ENCODE peak calls at places on chromosomes 7 and 10, in five cellular contexts. One of them, this sample, is unnamed.

GRCh38 chr7:29622335-29623265 is 59.0 kb downstream of the PRR15 start:
- DNase-seq in dorsolateral prefrontal cortex: no peak
- DNase-seq in epithelial cell of esophagus: peak; percentile 97
- DNase-seq in aorta: no peak
- DNase-seq in astrocyte of the spinal cord: peak; percentile 83
- DNase-seq in this sample: peak; percentile 92

GRCh38 chr10:6558272-6558671 is 21.8 kb downstream of the PRKCQ start:
- DNase-seq in dorsolateral prefrontal cortex: no peak
- DNase-seq in epithelial cell of esophagus: no peak
- DNase-seq in aorta: no peak
- DNase-seq in astrocyte of the spinal cord: no peak
- DNase-seq in this sample: no peak

GRCh38 chr7:115782716-115783460 is 247.7 kb downstream of the TFEC start:
- DNase-seq in dorsolateral prefrontal cortex: no peak
- DNase-seq in epithelial cell of esophagus: no peak
- DNase-seq in aorta: no peak
- DNase-seq in astrocyte of the spinal cord: peak; percentile 26
- DNase-seq in this sample: no peak

GRCh38 chr10:119370046-119370770 is 162.8 kb downstream of the GRK5 start:
- DNase-seq in dorsolateral prefrontal cortex: no peak
- DNase-seq in epithelial cell of esophagus: no peak
- DNase-seq in aorta: no peak
- DNase-seq in astrocyte of the spinal cord: peak; percentile 70
- DNase-seq in this sample: peak; percentile 57

GRCh38 chr10:79137826-79138225 is 69.1 kb downstream of the ZMIZ1 start:
- DNase-seq in dorsolateral prefrontal cortex: no peak
- DNase-seq in epithelial cell of esophagus: no peak
- DNase-seq in aorta: peak; percentile 68
- DNase-seq in astrocyte of the spinal cord: peak; percentile 51
- DNase-seq in this sample: no peak

GRCh38 chr7:124723012-124723411 is 42.6 kb downstream of the GPR37 start:
- DNase-seq in dorsolateral prefrontal cortex: no peak
- DNase-seq in epithelial cell of esophagus: peak; percentile 88
- DNase-seq in aorta: no peak
- DNase-seq in astrocyte of the spinal cord: peak; percentile 53
- DNase-seq in this sample: peak; percentile 6

GRCh38 chr7:53035499-53036412 is at the start of gene POM121L12:
- DNase-seq in dorsolateral prefrontal cortex: no peak
- DNase-seq in epithelial cell of esophagus: no peak
- DNase-seq in aorta: no peak
- DNase-seq in astrocyte of the spinal cord: no peak
- DNase-seq in this sample: no peak

GRCh38 chr7:98922392-98923107 is 44.2 kb downstream of the TRRAP start:
- DNase-seq in dorsolateral prefrontal cortex: peak; percentile 35
- DNase-seq in epithelial cell of esophagus: peak; percentile 37
- DNase-seq in aorta: no peak
- DNase-seq in astrocyte of the spinal cord: peak; percentile 86
- DNase-seq in this sample: peak; percentile 56

GRCh38 chr7:142793156-142793555 is 22.4 kb downstream of the PRSS2 start:
- DNase-seq in dorsolateral prefrontal cortex: no peak
- DNase-seq in epithelial cell of esophagus: no peak
- DNase-seq in aorta: no peak
- DNase-seq in astrocyte of the spinal cord: peak; percentile 30
- DNase-seq in this sample: no peak

GRCh38 chr10:99280472-99280871 is 44.8 kb upstream of the HPSE2 start:
- DNase-seq in dorsolateral prefrontal cortex: no peak
- DNase-seq in epithelial cell of esophagus: peak; percentile 43
- DNase-seq in aorta: no peak
- DNase-seq in astrocyte of the spinal cord: no peak
- DNase-seq in this sample: no peak

GRCh38 chr7:139393621-139394215 is 34.0 kb downstream of the LUC7L2 start:
- DNase-seq in dorsolateral prefrontal cortex: no peak
- DNase-seq in epithelial cell of esophagus: no peak
- DNase-seq in aorta: no peak
- DNase-seq in astrocyte of the spinal cord: peak; percentile 9
- DNase-seq in this sample: no peak

GRCh38 chr7:144037414-144038096 is 11.2 kb upstream of the OR2A5 start:
- DNase-seq in dorsolateral prefrontal cortex: no peak
- DNase-seq in epithelial cell of esophagus: no peak
- DNase-seq in aorta: no peak
- DNase-seq in astrocyte of the spinal cord: no peak
- DNase-seq in this sample: no peak

GRCh38 chr7:46257766-46258448 is 336.8 kb upstream of the IGFBP3 start:
- DNase-seq in dorsolateral prefrontal cortex: no peak
- DNase-seq in epithelial cell of esophagus: peak; percentile 88
- DNase-seq in aorta: no peak
- DNase-seq in astrocyte of the spinal cord: peak; percentile 89
- DNase-seq in this sample: peak; percentile 72

DNA sequence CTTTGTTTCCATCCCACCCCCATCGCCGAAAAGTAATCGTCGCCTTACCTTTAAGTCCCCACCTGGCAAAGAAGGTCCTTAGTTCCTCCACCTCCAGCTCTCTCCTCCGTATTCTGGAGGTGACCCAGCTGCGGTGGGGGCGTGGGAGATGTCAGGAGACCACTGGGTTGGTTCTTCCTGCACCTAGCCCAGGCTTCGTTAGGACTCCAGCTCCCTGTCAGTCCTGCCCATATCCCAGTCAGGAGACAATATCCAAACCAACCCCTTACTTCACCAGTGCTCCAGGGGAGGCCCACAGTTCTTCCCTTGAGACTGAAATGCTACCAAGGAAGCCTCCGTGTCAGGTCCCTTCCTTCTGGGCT is 693 bp downstream of the ADIRF start:
- DNase-seq in dorsolateral prefrontal cortex: no peak
- DNase-seq in epithelial cell of esophagus: no peak
- DNase-seq in aorta: no peak
- DNase-seq in astrocyte of the spinal cord: no peak
- DNase-seq in this sample: no peak
- H3K4me3 ChIP-seq in dorsolateral prefrontal cortex: peak overlapping the region; percentile 57
- H3K4me3 ChIP-seq in epithelial cell of esophagus: peak overlapping the region; percentile 56
- H3K4me3 ChIP-seq in aorta: peak overlapping the region; percentile 64
- H3K4me3 ChIP-seq in astrocyte of the spinal cord: peak overlapping the region; percentile 34
- H3K4me3 ChIP-seq in this sample: peak overlapping the region; percentile 30

GRCh38 chr10:27998954-27999275 is at the start of gene ODAD2:
- DNase-seq in dorsolateral prefrontal cortex: no peak
- DNase-seq in epithelial cell of esophagus: peak; percentile 5
- DNase-seq in aorta: no peak
- DNase-seq in astrocyte of the spinal cord: peak; percentile 9
- DNase-seq in this sample: no peak
- H3K4me3 ChIP-seq in dorsolateral prefrontal cortex: peak within 1 kb of the TSS; percentile 61
- H3K4me3 ChIP-seq in epithelial cell of esophagus: peak within 1 kb of the TSS; percentile 39
- H3K4me3 ChIP-seq in aorta: peak within 1 kb of the TSS; percentile 76
- H3K4me3 ChIP-seq in astrocyte of the spinal cord: peak within 1 kb of the TSS; percentile 68
- H3K4me3 ChIP-seq in this sample: peak within 1 kb of the TSS; percentile 59

GRCh38 chr7:41940760-41941343 is 238.0 kb upstream of the INHBA start:
- DNase-seq in dorsolateral prefrontal cortex: peak; percentile 64
- DNase-seq in epithelial cell of esophagus: peak; percentile 85
- DNase-seq in aorta: peak; percentile 71
- DNase-seq in astrocyte of the spinal cord: peak; percentile 77
- DNase-seq in this sample: no peak

GRCh38 chr7:41938371-41938770 is 235.5 kb upstream of the INHBA start:
- DNase-seq in dorsolateral prefrontal cortex: no peak
- DNase-seq in epithelial cell of esophagus: no peak
- DNase-seq in aorta: no peak
- DNase-seq in astrocyte of the spinal cord: no peak
- DNase-seq in this sample: no peak

GRCh38 chr7:41943098-41943577 is 240.2 kb upstream of the INHBA start:
- DNase-seq in dorsolateral prefrontal cortex: peak; percentile 83
- DNase-seq in epithelial cell of esophagus: peak; percentile 76
- DNase-seq in aorta: peak; percentile 85
- DNase-seq in astrocyte of the spinal cord: peak; percentile 83
- DNase-seq in this sample: peak; percentile 32

GRCh38 chr7:41942468-41943097 is 239.7 kb upstream of the INHBA start:
- DNase-seq in dorsolateral prefrontal cortex: peak; percentile 33
- DNase-seq in epithelial cell of esophagus: no peak
- DNase-seq in aorta: no peak
- DNase-seq in astrocyte of the spinal cord: peak; percentile 83
- DNase-seq in this sample: no peak
- H3K4me3 ChIP-seq in dorsolateral prefrontal cortex: peak overlapping the region; percentile 42
- H3K4me3 ChIP-seq in epithelial cell of esophagus: no peak overlapping the region
- H3K4me3 ChIP-seq in aorta: no peak overlapping the region
- H3K4me3 ChIP-seq in astrocyte of the spinal cord: peak overlapping the region; percentile 20
- H3K4me3 ChIP-seq in this sample: peak overlapping the region; percentile 23

GRCh38 chr7:108419961-108420360 is 36.3 kb downstream of the NRCAM start:
- DNase-seq in dorsolateral prefrontal cortex: no peak
- DNase-seq in epithelial cell of esophagus: no peak
- DNase-seq in aorta: no peak
- DNase-seq in astrocyte of the spinal cord: peak; percentile 9
- DNase-seq in this sample: no peak

GRCh38 chr7:108417144-108417543 is 39.1 kb downstream of the NRCAM start:
- DNase-seq in dorsolateral prefrontal cortex: no peak
- DNase-seq in epithelial cell of esophagus: no peak
- DNase-seq in aorta: no peak
- DNase-seq in astrocyte of the spinal cord: no peak
- DNase-seq in this sample: no peak

GRCh38 chr7:108417926-108418325 is 38.3 kb downstream of the NRCAM start:
- DNase-seq in dorsolateral prefrontal cortex: no peak
- DNase-seq in epithelial cell of esophagus: no peak
- DNase-seq in aorta: no peak
- DNase-seq in astrocyte of the spinal cord: peak; percentile 41
- DNase-seq in this sample: no peak

GRCh38 chr7:108420482-108420908 is 35.7 kb downstream of the NRCAM start:
- DNase-seq in dorsolateral prefrontal cortex: no peak
- DNase-seq in epithelial cell of esophagus: no peak
- DNase-seq in aorta: no peak
- DNase-seq in astrocyte of the spinal cord: peak; percentile 16
- DNase-seq in this sample: no peak

DNA sequence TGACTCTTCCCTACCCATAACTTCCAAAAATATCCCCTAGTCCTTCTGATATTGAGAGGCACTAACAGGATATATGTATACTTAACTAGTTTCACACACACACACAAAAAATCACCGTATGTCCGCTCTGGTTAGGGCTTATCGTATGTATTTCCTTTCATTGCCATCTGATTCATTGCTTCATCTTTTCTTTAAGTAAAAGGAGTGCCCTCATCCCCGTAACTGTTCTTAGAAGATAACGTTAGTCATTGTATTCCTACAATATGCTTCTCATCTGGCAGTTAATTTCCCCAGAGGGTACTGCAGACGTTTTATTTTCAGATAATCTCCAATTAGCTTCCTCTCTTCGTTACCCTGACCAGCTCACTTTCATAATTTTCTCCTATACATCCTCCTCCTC is 37.3 kb downstream of the NRCAM start:
- DNase-seq in dorsolateral prefrontal cortex: no peak
- DNase-seq in epithelial cell of esophagus: no peak
- DNase-seq in aorta: no peak
- DNase-seq in astrocyte of the spinal cord: no peak
- DNase-seq in this sample: no peak
- H3K4me3 ChIP-seq in dorsolateral prefrontal cortex: no peak overlapping the region
- H3K4me3 ChIP-seq in epithelial cell of esophagus: no peak overlapping the region
- H3K4me3 ChIP-seq in aorta: no peak overlapping the region
- H3K4me3 ChIP-seq in astrocyte of the spinal cord: no peak overlapping the region
- H3K4me3 ChIP-seq in this sample: no peak overlapping the region

GRCh38 chr10:123399276-123399839 is 245.2 kb downstream of the BUB3 start:
- DNase-seq in dorsolateral prefrontal cortex: no peak
- DNase-seq in epithelial cell of esophagus: no peak
- DNase-seq in aorta: no peak
- DNase-seq in astrocyte of the spinal cord: no peak
- DNase-seq in this sample: no peak

GRCh38 chr10:123394382-123394781 is 240.2 kb downstream of the BUB3 start:
- DNase-seq in dorsolateral prefrontal cortex: no peak
- DNase-seq in epithelial cell of esophagus: no peak
- DNase-seq in aorta: no peak
- DNase-seq in astrocyte of the spinal cord: no peak
- DNase-seq in this sample: no peak

GRCh38 chr10:123398756-123399155 is 244.6 kb downstream of the BUB3 start:
- DNase-seq in dorsolateral prefrontal cortex: no peak
- DNase-seq in epithelial cell of esophagus: no peak
- DNase-seq in aorta: no peak
- DNase-seq in astrocyte of the spinal cord: no peak
- DNase-seq in this sample: no peak

GRCh38 chr10:123395906-123396305 is 241.7 kb downstream of the BUB3 start:
- DNase-seq in dorsolateral prefrontal cortex: no peak
- DNase-seq in epithelial cell of esophagus: no peak
- DNase-seq in aorta: no peak
- DNase-seq in astrocyte of the spinal cord: no peak
- DNase-seq in this sample: no peak

GRCh38 chr10:123398180-123398591 is 244.0 kb downstream of the BUB3 start:
- DNase-seq in dorsolateral prefrontal cortex: no peak
- DNase-seq in epithelial cell of esophagus: no peak
- DNase-seq in aorta: no peak
- DNase-seq in astrocyte of the spinal cord: no peak
- DNase-seq in this sample: no peak
- H3K4me3 ChIP-seq in dorsolateral prefrontal cortex: no peak overlapping the region
- H3K4me3 ChIP-seq in epithelial cell of esophagus: no peak overlapping the region
- H3K4me3 ChIP-seq in aorta: no peak overlapping the region
- H3K4me3 ChIP-seq in astrocyte of the spinal cord: no peak overlapping the region
- H3K4me3 ChIP-seq in this sample: no peak overlapping the region

GRCh38 chr7:129169171-129169643 is 19.2 kb upstream of the SMO start:
- DNase-seq in dorsolateral prefrontal cortex: peak; percentile 25
- DNase-seq in epithelial cell of esophagus: peak; percentile 39
- DNase-seq in aorta: peak; percentile 72
- DNase-seq in astrocyte of the spinal cord: peak; percentile 22
- DNase-seq in this sample: no peak
- H3K4me3 ChIP-seq in dorsolateral prefrontal cortex: peak overlapping the region; percentile 43
- H3K4me3 ChIP-seq in epithelial cell of esophagus: peak overlapping the region; percentile 29
- H3K4me3 ChIP-seq in aorta: peak overlapping the region; percentile 27
- H3K4me3 ChIP-seq in astrocyte of the spinal cord: peak overlapping the region; percentile 48
- H3K4me3 ChIP-seq in this sample: peak overlapping the region; percentile 49

GRCh38 chr10:133455196-133455595 is 1.5 kb downstream of the SCART1 start:
- DNase-seq in dorsolateral prefrontal cortex: no peak
- DNase-seq in epithelial cell of esophagus: no peak
- DNase-seq in aorta: no peak
- DNase-seq in astrocyte of the spinal cord: no peak
- DNase-seq in this sample: no peak

GRCh38 chr10:133453516-133454203 is at the start of gene SCART1:
- DNase-seq in dorsolateral prefrontal cortex: no peak
- DNase-seq in epithelial cell of esophagus: no peak
- DNase-seq in aorta: no peak
- DNase-seq in astrocyte of the spinal cord: no peak
- DNase-seq in this sample: no peak

GRCh38 chr10:133452453-133452852 is 1.3 kb upstream of the SCART1 start:
- DNase-seq in dorsolateral prefrontal cortex: no peak
- DNase-seq in epithelial cell of esophagus: no peak
- DNase-seq in aorta: no peak
- DNase-seq in astrocyte of the spinal cord: no peak
- DNase-seq in this sample: no peak

GRCh38 chr10:133455611-133456031 is 1.9 kb downstream of the SCART1 start:
- DNase-seq in dorsolateral prefrontal cortex: no peak
- DNase-seq in epithelial cell of esophagus: no peak
- DNase-seq in aorta: no peak
- DNase-seq in astrocyte of the spinal cord: no peak
- DNase-seq in this sample: no peak

GRCh38 chr10:133454204-133454893 is 604 bp downstream of the SCART1 start:
- DNase-seq in dorsolateral prefrontal cortex: no peak
- DNase-seq in epithelial cell of esophagus: no peak
- DNase-seq in aorta: peak; percentile 30
- DNase-seq in astrocyte of the spinal cord: no peak
- DNase-seq in this sample: no peak
- H3K4me3 ChIP-seq in dorsolateral prefrontal cortex: no peak overlapping the region
- H3K4me3 ChIP-seq in epithelial cell of esophagus: no peak overlapping the region
- H3K4me3 ChIP-seq in aorta: no peak overlapping the region
- H3K4me3 ChIP-seq in astrocyte of the spinal cord: no peak overlapping the region
- H3K4me3 ChIP-seq in this sample: no peak overlapping the region